ENCODE peak calls at places on chromosomes 11 and 22, in ten cellular contexts. R is breast epithelium; G is CD8-positive, alpha-beta memory T cell; U is CD4-positive, CD25-positive, alpha-beta regulatory T cell; S is coronary artery; M is upper lobe of right lung; Z is heart left ventricle; B is brain microvascular endothelial cell; E is cardiac muscle cell; W is dorsolateral prefrontal cortex. L is an unnamed sample.

GRCh38 chr22:32202539-32203180 is 2.2 kb downstream of the RFPL2 start:
- DNase-seq in M (peak; percentile 83), B (peak; percentile 14), E (peak; percentile 78), G (no peak), U (no peak), S (no peak), W (peak; percentile 54), Z (peak; percentile 53), R (no peak), L (no peak)

GRCh38 chr11:4645974-4646373 is 2.2 kb downstream of the OR51E1 start:
- DNase-seq in U (no peak), Z (peak; percentile 67), M (no peak), G (no peak), S (no peak), R (no peak), W (no peak), E (no peak), B (no peak), L (no peak)

GRCh38 chr11:71080239-71081097 is 171.9 kb downstream of the SHANK2 start:
- DNase-seq in M (peak; percentile 73), B (peak; percentile 51), S (no peak), E (peak; percentile 77), U (no peak), W (peak; percentile 87), G (no peak), Z (peak; percentile 59), R (peak; percentile 27), L (no peak)

GRCh38 chr11:89405629-89406028 is 85.5 kb downstream of the NOX4 start:
- DNase-seq in B (no peak), M (no peak), E (peak; percentile 30), R (no peak), G (no peak), Z (no peak), S (no peak), W (no peak), U (no peak), L (no peak)

GRCh38 chr11:13012037-13012693 is 3.0 kb downstream of the RASSF10 start:
- DNase-seq in G (no peak), B (no peak), R (no peak), M (no peak), E (peak; percentile 91), U (no peak), Z (no peak), S (no peak), W (no peak), L (no peak)

GRCh38 chr22:37021710-37022482 is 2.4 kb downstream of the MPST start:
- DNase-seq in R (no peak), B (no peak), W (no peak), S (no peak), G (peak; percentile 69), E (peak; percentile 59), Z (peak; percentile 57), U (peak; percentile 30), M (no peak), L (no peak)

GRCh38 chr11:92642146-92642919 is 327.1 kb upstream of the MTNR1B start:
- DNase-seq in Z (no peak), S (no peak), U (no peak), G (no peak), W (no peak), B (peak; percentile 11), M (no peak), E (no peak), R (no peak), L (no peak)

GRCh38 chr11:115421338-115422012 is 82.7 kb downstream of the CADM1 start:
- DNase-seq in M (no peak), W (no peak), R (no peak), Z (peak; percentile 47), U (no peak), B (no peak), S (no peak), G (no peak), E (peak; percentile 62), L (no peak)

GRCh38 chr22:35552186-35552842 is 11.7 kb downstream of the RASD2 start:
- DNase-seq in R (no peak), Z (no peak), E (peak; percentile 52), U (peak; percentile 74), G (peak; percentile 86), B (no peak), S (no peak), W (no peak), M (no peak), L (no peak)

GRCh38 chr11:105132716-105133511 is 6.7 kb downstream of the CARD18 start:
- DNase-seq in Z (no peak), S (no peak), W (no peak), R (no peak), G (no peak), E (no peak), B (peak; percentile 95), M (no peak), U (no peak), L (no peak)

GRCh38 chr11:61922539-61922938 is 5.2 kb upstream of the RAB3IL1 start:
- DNase-seq in S (peak; percentile 83), Z (peak; percentile 90), G (no peak), M (no peak), E (no peak), W (no peak), R (peak; percentile 59), U (no peak), B (peak; percentile 11), L (peak; percentile 93)

GRCh38 chr11:61926235-61926634 is 8.9 kb upstream of the RAB3IL1 start:
- DNase-seq in S (no peak), R (no peak), B (no peak), G (no peak), M (no peak), Z (no peak), E (no peak), W (no peak), U (no peak), L (no peak)

GRCh38 chr11:61921446-61921845 is 4.1 kb upstream of the RAB3IL1 start:
- DNase-seq in E (no peak), M (no peak), Z (no peak), U (no peak), B (no peak), S (no peak), R (no peak), W (no peak), G (no peak), L (peak; percentile 38)

GRCh38 chr11:61923166-61924015 is 6.0 kb upstream of the RAB3IL1 start:
- DNase-seq in Z (peak; percentile 87), M (no peak), G (no peak), B (peak; percentile 52), E (peak; percentile 64), R (peak; percentile 77), W (no peak), U (no peak), S (peak; percentile 83), L (peak; percentile 90)

GRCh38 chr11:61924016-61924360 is 6.6 kb upstream of the RAB3IL1 start:
- DNase-seq in M (no peak), R (peak; percentile 16), Z (no peak), W (no peak), S (no peak), G (no peak), B (no peak), E (no peak), U (no peak), L (no peak)
- H3K27ac ChIP-seq in M (peak overlapping the region; percentile 73), R (peak overlapping the region; percentile 86), Z (peak overlapping the region; percentile 90), W (no peak overlapping the region), S (peak overlapping the region; percentile 51), G (no peak overlapping the region), B (no peak overlapping the region), E (peak overlapping the region; percentile 92), U (no peak overlapping the region), L (peak overlapping the region; percentile 87)

GRCh38 chr11:73375830-73376167 is 400 bp upstream of the RELT start:
- DNase-seq in M (no peak), S (no peak), B (no peak), Z (no peak), E (no peak), R (no peak), G (no peak), U (no peak), W (no peak), L (no peak)
- H3K4me3 ChIP-seq in M (no peak overlapping the region), S (peak overlapping the region; percentile 91), B (no peak overlapping the region), Z (peak overlapping the region; percentile 91), E (no peak overlapping the region), R (peak overlapping the region; percentile 75), G (peak overlapping the region; percentile 81), U (peak overlapping the region; percentile 49), W (peak overlapping the region; percentile 92), L (no peak overlapping the region)

DNA sequence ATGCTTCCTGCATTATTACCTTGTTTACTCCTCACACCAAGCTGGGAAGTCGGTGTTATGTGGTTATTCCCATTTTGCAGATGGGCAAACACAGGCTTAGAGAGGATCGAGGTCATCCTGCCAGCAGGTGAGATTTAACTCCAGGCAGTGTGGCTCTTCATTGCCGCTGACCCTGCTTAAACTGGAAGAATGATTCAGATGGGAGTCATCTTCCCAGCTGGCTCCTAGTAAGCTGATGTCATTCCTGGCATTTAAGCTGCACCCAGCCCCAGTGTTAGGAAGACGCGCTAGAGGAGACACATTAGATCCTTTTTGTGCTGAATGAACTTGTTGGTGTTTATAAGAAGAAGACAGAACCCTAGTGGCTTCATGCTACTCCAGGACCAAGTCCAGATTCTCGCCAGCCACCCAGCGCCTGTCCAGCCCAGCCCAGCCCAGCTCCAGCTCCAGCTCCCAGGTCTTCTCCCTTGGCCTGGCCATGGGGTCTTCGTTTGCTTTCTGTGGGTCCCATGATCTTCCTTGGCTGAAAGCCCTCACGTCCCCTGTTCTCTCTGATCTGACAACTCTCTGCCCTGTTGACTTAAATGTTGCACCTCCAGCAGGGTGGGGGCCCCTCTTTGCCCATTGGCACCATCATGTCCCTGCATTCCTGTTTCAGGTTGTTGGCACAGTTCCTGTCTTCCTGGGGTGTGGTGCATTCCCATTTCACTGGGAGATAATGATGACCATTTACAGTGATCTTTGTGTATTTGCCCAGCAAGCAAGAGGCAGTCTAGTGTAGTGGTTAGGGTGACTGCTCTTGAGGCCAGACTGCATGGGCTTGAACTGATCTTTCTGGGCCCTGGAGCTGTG is 13.6 kb downstream of the PARVB start:
- DNase-seq in W (no peak), R (no peak), E (no peak), Z (peak; percentile 53), M (no peak), B (peak; percentile 90), U (no peak), G (no peak), S (no peak), L (peak; percentile 77)
- H3K27ac ChIP-seq in W (no peak overlapping the region), R (no peak overlapping the region), E (no peak overlapping the region), Z (peak overlapping the region; percentile 54), M (no peak overlapping the region), B (peak overlapping the region; percentile 46), U (no peak overlapping the region), G (no peak overlapping the region), S (no peak overlapping the region), L (peak overlapping the region; percentile 79)

GRCh38 chr11:65419773-65420481 is 2.7 kb upstream of the NEAT1 start:
- DNase-seq in U (peak; percentile 59), M (peak; percentile 95), W (peak; percentile 88), R (peak; percentile 98), S (peak; percentile 98), B (peak; percentile 92), E (peak; percentile 59), G (peak; percentile 66), Z (peak; percentile 96), L (peak; percentile 98)

GRCh38 chr11:65419460-65419772 is 3.2 kb upstream of the NEAT1 start:
- DNase-seq in M (peak; percentile 70), R (no peak), U (no peak), B (no peak), Z (no peak), W (peak; percentile 34), G (no peak), E (no peak), S (peak; percentile 83), L (no peak)

GRCh38 chr11:65422104-65422632 is 430 bp upstream of the NEAT1 start:
- DNase-seq in E (peak; percentile 94), R (peak; percentile 95), W (peak; percentile 94), Z (peak; percentile 99), S (peak; percentile 97), G (peak; percentile 91), B (peak; percentile 94), M (peak; percentile 100), U (peak; percentile 87), L (peak; percentile 98)

GRCh38 chr11:65421204-65422103 is 1.1 kb upstream of the NEAT1 start:
- DNase-seq in E (peak; percentile 56), G (peak; percentile 95), S (peak; percentile 100), B (peak; percentile 96), M (peak; percentile 94), Z (peak; percentile 95), R (peak; percentile 98), U (peak; percentile 85), W (peak; percentile 84), L (peak; percentile 99)

GRCh38 chr11:65420506-65421203 is 1.9 kb upstream of the NEAT1 start:
- DNase-seq in B (no peak), Z (no peak), W (no peak), E (no peak), S (no peak), U (no peak), M (no peak), R (no peak), G (no peak), L (no peak)
- H3K4me3 ChIP-seq in B (peak overlapping the region; percentile 15), Z (peak overlapping the region; percentile 91), W (peak overlapping the region; percentile 84), E (no peak overlapping the region), S (peak overlapping the region; percentile 90), U (peak overlapping the region; percentile 84), M (peak overlapping the region; percentile 98), R (peak overlapping the region; percentile 96), G (peak overlapping the region; percentile 89), L (peak overlapping the region; percentile 79)